ENCODE peak calls at places on chromosomes 7 and 10, in eight cellular contexts. M is stimulated activated CD4-positive, alpha-beta T cell treated with anti-CD3 and anti-CD28 coated beads, Interleukin-12 subunit alpha, Interleukin-12 subunit beta, amount 100 ng/mL, for 4 hours; R is H54; S is GDM1; O is glutamatergic neuron; X is amygdala; H is germinal center; D is C1 segment of cervical spinal cord. Q is an unnamed sample.
A peak's percentile ranks its signal among the peaks of the same experiment; 100 is the strongest.

GRCh38 chr10:22329150-22329549 is 8.3 kb downstream of the BMI1 start:
- DNase-seq in M (no peak), R (no peak), S (no peak), O (no peak), X (no peak), H (no peak), D (no peak), Q (no peak)

GRCh38 chr7:134720091-134720935 is 59.1 kb upstream of the CALD1 start:
- DNase-seq in M (no peak), R (no peak), S (no peak), O (no peak), X (no peak), H (no peak), D (no peak), Q (no peak)

GRCh38 chr10:49627644-49628247 is 13.9 kb downstream of the CHAT start:
- DNase-seq in M (no peak), R (no peak), S (no peak), O (no peak), X (no peak), H (no peak), D (no peak), Q (no peak)

GRCh38 chr7:100965723-100966541 is 3.4 kb upstream of the MUC12 start:
- DNase-seq in M (peak; percentile 72), R (peak; percentile 99), S (no peak), O (peak; percentile 100), X (no peak), H (peak; percentile 86), D (no peak), Q (peak; percentile 42)

GRCh38 chr10:117365612-117366011 is 9.6 kb downstream of the PDZD8 start:
- DNase-seq in M (no peak), R (no peak), S (no peak), O (no peak), X (no peak), H (no peak), D (no peak), Q (peak; percentile 32)

GRCh38 chr10:75038335-75038734 is 73.1 kb upstream of the SAMD8 start:
- DNase-seq in M (no peak), R (no peak), S (no peak), O (no peak), X (no peak), H (no peak), D (no peak), Q (no peak)

GRCh38 chr7:18494821-18495408 is 634 bp upstream of the HDAC9 start:
- DNase-seq in M (no peak), R (no peak), S (peak; percentile 5), O (no peak), X (no peak), H (no peak), D (no peak), Q (peak; percentile 39)

GRCh38 chr7:70093496-70093895 is 495.2 kb downstream of the AUTS2 start:
- DNase-seq in M (no peak), R (peak; percentile 12), S (no peak), O (no peak), X (no peak), H (no peak), D (no peak), Q (no peak)

GRCh38 chr10:87658383-87658795 is 1.3 kb upstream of the PAPSS2 start:
- DNase-seq in M (no peak), R (no peak), S (no peak), O (no peak), X (no peak), H (no peak), D (no peak), Q (no peak)

GRCh38 chr10:113026679-113027078 is 76.6 kb downstream of the TCF7L2 start:
- DNase-seq in M (no peak), R (no peak), S (no peak), O (no peak), X (no peak), H (no peak), D (no peak), Q (no peak)

GRCh38 chr10:112565434-112566053 is 118.5 kb downstream of the VTI1A start:
- DNase-seq in M (no peak), R (peak; percentile 14), S (peak; percentile 45), O (peak; percentile 20), X (no peak), H (peak; percentile 6), D (no peak), Q (peak; percentile 44)

GRCh38 chr10:100568937-100569336 is 33.2 kb downstream of the HIF1AN start:
- DNase-seq in M (no peak), R (no peak), S (no peak), O (no peak), X (no peak), H (no peak), D (no peak), Q (no peak)